ENCODE peak calls at places on chromosomes 4 and X, in five cellular contexts. X is H1, H is psoas muscle, G is aorta, F is lung. Y is an unnamed sample.
A peak's percentile ranks its signal among the peaks of the same experiment; 100 is the strongest.

GRCh38 chr4:40316782-40317635 is 18.1 kb upstream of the CHRNA9 start:
- DNase-seq in X (peak; percentile 43), H (no peak), F (peak; percentile 66), G (peak; percentile 58), Y (peak; percentile 93)

GRCh38 chrX:83771664-83772063 is 89.3 kb upstream of the CYLC1 start:
- DNase-seq in F (no peak), G (no peak), X (no peak), H (no peak), Y (no peak)

GRCh38 chr4:24598025-24598424 is 13.7 kb upstream of the DHX15 start:
- DNase-seq in X (no peak), G (no peak), H (no peak), F (peak; percentile 74), Y (no peak)

GRCh38 chrX:53882331-53882730 is 161.9 kb downstream of the PHF8 start:
- DNase-seq in F (no peak), G (no peak), X (no peak), H (no peak), Y (peak; percentile 63)

GRCh38 chrX:104712515-104712914 is 146.5 kb downstream of the IL1RAPL2 start:
- DNase-seq in F (no peak), H (no peak), X (no peak), G (no peak), Y (no peak)

GRCh38 chr4:150501019-150501727 is 80.8 kb upstream of the MAB21L2 start:
- DNase-seq in H (no peak), G (no peak), X (no peak), F (no peak), Y (peak; percentile 78)

GRCh38 chrX:85017721-85018120 is 14.0 kb downstream of the APOOL start:
- DNase-seq in F (no peak), X (no peak), H (no peak), G (no peak), Y (no peak)

GRCh38 chr4:13329963-13330362 is 154.2 kb downstream of the RAB28 start:
- DNase-seq in H (no peak), X (no peak), G (no peak), F (no peak), Y (peak; percentile 17)

GRCh38 chrX:67780694-67781109 is 236.9 kb downstream of the AR start:
- DNase-seq in F (peak; percentile 85), X (no peak), G (peak; percentile 93), H (peak; percentile 86), Y (peak; percentile 84)

GRCh38 chr4:72564184-72564583 is 4.8 kb downstream of the ADAMTS3 start:
- DNase-seq in H (no peak), G (no peak), F (no peak), X (no peak), Y (peak; percentile 52)

GRCh38 chrX:109707322-109707721 is 25.7 kb downstream of the ACSL4 start:
- DNase-seq in G (no peak), H (no peak), X (no peak), F (no peak), Y (no peak)

GRCh38 chr4:5638316-5638715 is 70.0 kb downstream of the EVC2 start:
- DNase-seq in F (no peak), X (no peak), H (no peak), G (no peak), Y (peak; percentile 76)

GRCh38 chr4:10281996-10282395 is 165.4 kb upstream of the WDR1 start:
- DNase-seq in X (no peak), G (no peak), H (no peak), F (no peak), Y (peak; percentile 1)

GRCh38 chrX:10198254-10198653 is 41.5 kb downstream of the CLCN4 start:
- DNase-seq in X (no peak), G (no peak), F (no peak), H (no peak), Y (no peak)

GRCh38 chr4:41611881-41612871 is 74.2 kb downstream of the LIMCH1 start:
- DNase-seq in H (peak; percentile 60), X (no peak), G (peak; percentile 63), F (peak; percentile 37), Y (peak; percentile 39)

DNA sequence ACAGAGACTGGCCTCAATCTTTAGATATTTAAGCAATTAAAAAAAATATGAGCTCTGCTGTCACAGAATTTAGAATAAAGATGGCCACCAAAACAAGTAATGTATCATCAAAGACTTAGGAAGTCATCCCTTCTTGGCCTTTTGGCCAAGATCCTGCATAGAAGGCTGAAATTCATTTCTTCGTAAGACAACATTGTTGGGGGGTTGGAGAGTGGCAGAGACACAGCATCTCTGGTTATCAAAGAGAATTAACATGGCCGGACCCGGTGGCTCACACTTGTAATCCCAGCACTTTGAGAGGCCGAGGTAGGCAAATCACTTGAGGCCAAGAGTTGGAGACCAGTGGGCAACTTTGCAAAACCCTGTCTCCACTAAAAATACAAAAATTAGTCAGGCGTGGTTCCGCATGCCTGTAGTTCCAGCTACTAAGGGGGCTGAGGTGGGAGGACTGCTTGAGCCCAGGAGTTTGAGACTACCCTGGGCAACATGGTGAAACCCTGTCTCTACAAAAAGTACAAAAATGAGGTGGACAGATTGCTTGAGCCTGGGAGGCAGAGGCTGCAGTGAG is 4.0 kb downstream of the PPM1K start:
- DNase-seq in X (no peak), G (no peak), H (no peak), F (no peak), Y (no peak)
- H3K9me3 ChIP-seq in X (peaks cover 20% of the 10 kb centered on the region), G (no peaks in the 10 kb centered on the region), H (no peaks in the 10 kb centered on the region), F (no peaks in the 10 kb centered on the region), Y (peaks cover 4% of the 10 kb centered on the region)

DNA sequence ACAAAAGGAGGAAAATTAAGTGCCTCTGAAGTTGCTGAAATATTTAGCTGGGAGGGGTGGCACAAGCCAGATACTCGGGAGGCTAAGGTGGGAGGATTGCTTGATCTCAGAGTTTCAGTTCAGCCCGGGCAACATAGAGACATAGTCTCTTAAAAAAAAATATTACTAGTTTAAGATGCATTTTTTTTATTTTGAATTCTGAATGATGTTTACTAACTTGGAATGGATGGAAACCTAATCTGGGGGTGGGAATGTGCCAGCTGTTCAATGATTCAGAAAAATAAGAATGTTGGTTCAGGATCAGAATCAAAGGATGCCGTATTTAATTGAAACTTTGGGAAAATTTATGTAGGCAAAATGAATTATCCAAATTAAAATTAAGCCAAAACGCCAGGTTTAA is 167.2 kb upstream of the ANK2 start:
- DNase-seq in H (no peak), F (no peak), G (no peak), X (no peak), Y (no peak)
- H3K4me3 ChIP-seq in H (peak overlapping the region; percentile 13), F (no peak overlapping the region), G (no peak overlapping the region), X (no peak overlapping the region), Y (no peak overlapping the region)

GRCh38 chr4:165208322-165208652 is 926 bp downstream of the KLHL2 start:
- DNase-seq in H (no peak), F (no peak), X (no peak), G (no peak), Y (no peak)
- H3K4me1 ChIP-seq in H (peaks cover 5% of the 10 kb centered on the region), F (peaks cover 2% of the 10 kb centered on the region), X (peaks cover 10% of the 10 kb centered on the region), G (no peaks in the 10 kb centered on the region), Y (peaks cover 21% of the 10 kb centered on the region)

GRCh38 chrX:65726708-65727107 is 59.3 kb downstream of the MSN start:
- DNase-seq in G (no peak), X (no peak), H (no peak), F (no peak), Y (no peak)
- H3K9me3 ChIP-seq in G (no peaks in the 10 kb centered on the region), X (no peaks in the 10 kb centered on the region), H (no peaks in the 10 kb centered on the region), F (no peaks in the 10 kb centered on the region), Y (peaks cover 9% of the 10 kb centered on the region)

GRCh38 chrX:15749642-15750610 is 11.9 kb downstream of the CA5B start:
- DNase-seq in H (no peak), F (no peak), G (peak; percentile 58), X (no peak), Y (peak; percentile 67)
- H3K4me3 ChIP-seq in H (no peak overlapping the region), F (no peak overlapping the region), G (no peak overlapping the region), X (no peak overlapping the region), Y (peak overlapping the region; percentile 29)